ENCODE peak calls at places on chromosome 4, in ten cellular contexts. G is gastrocnemius medialis; W is effector CD4-positive, alpha-beta T cell; I is NCI-H1930; N is iPS DF 6.9; Y is B cell; F is cardiac fibroblast; E is hypothalamus; T is BE2C; V is activated naive CD4-positive, alpha-beta T cell treated with Interleukin-2 at 50 U/mL for 16 hours. K is an unnamed sample.

GRCh38 chr4:143337600-143338287 is 1.1 kb downstream of the GAB1 start:
- DNase-seq in G (no peak), W (no peak), I (no peak), N (no peak), Y (no peak), F (peak; percentile 63), E (peak; percentile 38), T (peak; percentile 21), V (no peak), K (peak; percentile 30)

GRCh38 chr4:621296-622070 is 3.9 kb upstream of the PDE6B start:
- DNase-seq in G (no peak), W (no peak), I (no peak), N (no peak), Y (no peak), F (no peak), E (no peak), T (no peak), V (no peak), K (no peak)

GRCh38 chr4:6469898-6470501 is 2.4 kb downstream of the PPP2R2C start:
- DNase-seq in G (no peak), W (no peak), I (no peak), N (no peak), Y (no peak), F (no peak), E (no peak), T (no peak), V (no peak), K (no peak)

GRCh38 chr4:48212165-48212564 is 57.5 kb downstream of the TEC start:
- DNase-seq in G (no peak), W (no peak), I (no peak), N (no peak), Y (peak; percentile 16), F (no peak), E (no peak), T (no peak), V (no peak), K (no peak)

GRCh38 chr4:19346636-19347035 is 905.1 kb upstream of the SLIT2 start:
- DNase-seq in G (no peak), W (no peak), I (no peak), N (no peak), Y (no peak), F (no peak), E (no peak), T (no peak), V (no peak), K (no peak)

GRCh38 chr4:160276785-160277325 is 1174.0 kb downstream of the RAPGEF2 start:
- DNase-seq in G (no peak), W (no peak), I (no peak), N (no peak), Y (no peak), F (no peak), E (no peak), T (no peak), V (no peak), K (no peak)

GRCh38 chr4:184401397-184402171 is 72.8 kb downstream of the IRF2 start:
- DNase-seq in G (no peak), W (no peak), I (no peak), N (peak; percentile 63), Y (no peak), F (no peak), E (no peak), T (no peak), V (no peak), K (no peak)

GRCh38 chr4:86220137-86220536 is 139.7 kb downstream of the MAPK10 start:
- DNase-seq in G (no peak), W (no peak), I (no peak), N (no peak), Y (no peak), F (peak; percentile 85), E (no peak), T (no peak), V (no peak), K (peak; percentile 68)

GRCh38 chr4:166092797-166093196 is 219.8 kb downstream of the TLL1 start:
- DNase-seq in G (no peak), W (no peak), I (no peak), N (no peak), Y (no peak), F (no peak), E (no peak), T (no peak), V (no peak), K (no peak)

GRCh38 chr4:115759231-115759630 is 645.8 kb upstream of the NDST4 start:
- DNase-seq in G (no peak), W (no peak), I (no peak), N (no peak), Y (no peak), F (no peak), E (no peak), T (no peak), V (no peak), K (no peak)

GRCh38 chr4:112847781-112848180 is 201.7 kb upstream of the ANK2 start:
- DNase-seq in G (no peak), W (no peak), I (no peak), N (no peak), Y (no peak), F (no peak), E (no peak), T (no peak), V (no peak), K (no peak)

K was measured in HCEC 1CT.